ENCODE peak calls at places on chromosomes 16 and 17, in six cellular contexts. M, U, Q, B, Z and A are unnamed samples. For H3K36me3, the result is how much of the 10 kb centered on the place peaks cover.

GRCh38 chr16:12754824-12755543 is 48.7 kb downstream of the CPPED1 start:
- DNase-seq in M (no peak), B (no peak), Z (no peak), U (no peak), Q (no peak), A (no peak)

GRCh38 chr16:85245307-85246172 is 133.3 kb upstream of the CIBAR2 start:
- DNase-seq in Q (no peak), B (no peak), U (peak), Z (peak), M (peak), A (no peak)

GRCh38 chr16:87432330-87432915 is 40.3 kb downstream of the MAP1LC3B start:
- DNase-seq in B (no peak), Q (no peak), Z (no peak), M (peak), U (no peak), A (no peak)

GRCh38 chr17:77606865-77607210 is 351.7 kb upstream of the TNRC6C start:
- DNase-seq in U (no peak), Z (no peak), M (no peak), Q (no peak), B (no peak), A (no peak)

GRCh38 chr16:15952265-15952711 is 2.9 kb downstream of the ABCC1 start:
- DNase-seq in U (no peak), Q (no peak), B (no peak), Z (no peak), M (no peak), A (no peak)

GRCh38 chr17:79562806-79563141 is 48.1 kb downstream of the RBFOX3 start:
- DNase-seq in Z (no peak), Q (no peak), B (no peak), M (peak), U (no peak), A (no peak)

GRCh38 chr17:33500141-33500540 is 207.0 kb upstream of the ASIC2 start:
- DNase-seq in Z (no peak), Q (no peak), U (no peak), B (no peak), M (no peak), A (no peak)

GRCh38 chr17:41464682-41465081 is 2.5 kb downstream of the KRT32 start:
- DNase-seq in Z (peak), Q (no peak), B (peak), U (peak), M (no peak), A (peak)

GRCh38 chr17:6901086-6901485 is 69.6 kb upstream of the TEKT1 start:
- DNase-seq in M (no peak), Z (no peak), U (no peak), B (no peak), Q (no peak), A (no peak)

GRCh38 chr16:58110590-58111330 is 18.4 kb downstream of the CFAP20 start:
- DNase-seq in Q (no peak), M (no peak), B (no peak), Z (peak), U (peak), A (no peak)

GRCh38 chr17:32529604-32530003 is 42.8 kb downstream of the CDK5R1 start:
- DNase-seq in U (no peak), Z (no peak), B (no peak), M (no peak), Q (no peak), A (no peak)

GRCh38 chr17:40777459-40777858 is 4.9 kb downstream of the KRT27 start:
- DNase-seq in Z (no peak), U (no peak), B (no peak), M (no peak), Q (no peak), A (no peak)

GRCh38 chr16:25692734-25693508 is 1.2 kb downstream of the HS3ST4 start:
- DNase-seq in M (no peak), B (no peak), U (no peak), Z (no peak), Q (no peak), A (no peak)

GRCh38 chr16:81558444-81559175 is 114.0 kb downstream of the CMIP start:
- DNase-seq in U (no peak), Q (no peak), M (peak), Z (peak), B (peak), A (no peak)

GRCh38 chr16:15855704-15856003 is 1.2 kb downstream of the MYH11 start:
- DNase-seq in Q (no peak), Z (no peak), M (no peak), B (no peak), U (no peak), A (no peak)

GRCh38 chr17:46866325-46866724 is 14.9 kb downstream of the WNT9B start:
- DNase-seq in M (no peak), U (no peak), Z (no peak), B (no peak), Q (no peak), A (no peak)

GRCh38 chr17:63629627-63630026 is 7.4 kb downstream of the MAP3K3 start:
- DNase-seq in U (no peak), Q (no peak), Z (no peak), M (no peak), B (peak), A (no peak)

GRCh38 chr16:51818342-51818944 is 667.4 kb upstream of the SALL1 start:
- DNase-seq in U (peak), M (no peak), Z (peak), B (no peak), Q (no peak), A (no peak)

GRCh38 chr16:4805231-4805630 is 2.8 kb upstream of the ROGDI start:
- DNase-seq in Q (peak), Z (no peak), M (no peak), B (no peak), U (no peak), A (no peak)
- H3K36me3 ChIP-seq in Q (under half), Z (half or more), M (under half), B (under half), U (under half), A (under half)

DNA sequence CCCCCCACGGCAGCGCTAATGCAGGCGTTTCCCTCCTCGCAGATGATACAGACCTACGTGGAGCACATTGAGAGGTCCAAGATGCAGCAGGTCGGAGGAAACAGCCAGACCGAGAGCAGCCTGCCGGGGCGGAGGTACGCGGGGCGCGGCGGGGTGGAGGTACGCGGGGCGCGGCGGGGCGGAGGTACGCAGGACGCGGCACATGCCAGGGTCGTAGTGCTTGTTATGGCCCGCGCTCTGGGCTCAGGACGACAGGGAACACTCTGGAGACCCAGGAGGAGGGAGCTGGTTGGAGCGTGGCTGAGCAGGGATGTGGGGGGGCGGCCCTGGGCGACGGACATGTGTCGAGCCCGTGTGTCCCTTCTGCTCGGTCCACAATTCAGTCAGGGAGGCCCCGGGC is 23.4 kb downstream of the MAPK8IP3 start:
- DNase-seq in U (no peak), Z (no peak), B (no peak), M (no peak), Q (no peak), A (no peak)
- H3K36me3 ChIP-seq in U (under half), Z (half or more), B (under half), M (under half), Q (under half), A (under half)

GRCh38 chr17:80825471-80826345 is 165.9 kb upstream of the CHMP6 start:
- DNase-seq in U (no peak), Q (peak), M (no peak), Z (no peak), B (no peak), A (no peak)
- H3K36me3 ChIP-seq in U (under half), Q (under half), M (under half), Z (half or more), B (under half), A (under half)

GRCh38 chr16:13938480-13938879 is 18.5 kb downstream of the ERCC4 start:
- DNase-seq in M (no peak), B (no peak), U (no peak), Q (no peak), Z (no peak), A (no peak)
- H3K36me3 ChIP-seq in M (under half), B (under half), U (under half), Q (under half), Z (under half), A (under half)

GRCh38 chr17:2379489-2380224 is 21.2 kb downstream of the MNT start:
- DNase-seq in M (no peak), B (no peak), U (no peak), Q (no peak), Z (no peak), A (no peak)
- H3K36me3 ChIP-seq in M (under half), B (under half), U (under half), Q (under half), Z (half or more), A (under half)

GRCh38 chr17:81182596-81182995 is 16.6 kb upstream of the AATK start:
- DNase-seq in Q (no peak), M (no peak), Z (no peak), B (no peak), U (no peak), A (no peak)
- H3K36me3 ChIP-seq in Q (under half), M (under half), Z (under half), B (under half), U (under half), A (under half)

DNA sequence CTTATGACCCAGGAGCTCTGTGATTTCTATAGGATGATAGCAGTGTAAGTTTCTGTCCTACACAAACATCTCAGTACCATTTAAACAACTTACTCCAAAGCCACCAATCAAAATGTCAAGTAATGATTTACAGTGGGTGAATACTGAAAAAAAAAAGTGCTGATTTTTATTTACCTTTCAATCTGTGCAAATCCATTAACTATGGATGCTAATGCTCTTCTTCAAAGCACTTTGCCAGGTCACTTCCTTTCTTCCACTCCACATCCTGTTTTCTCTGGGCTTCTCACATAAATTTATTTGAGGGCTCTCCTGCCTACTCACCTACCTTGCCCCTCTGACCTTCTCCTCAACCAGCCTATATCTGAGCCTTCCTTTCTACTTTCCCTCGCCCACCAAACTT is 101.6 kb downstream of the SKAP1 start:
- DNase-seq in Z (no peak), M (no peak), B (no peak), Q (no peak), U (no peak), A (no peak)
- H3K36me3 ChIP-seq in Z (under half), M (under half), B (under half), Q (under half), U (under half), A (under half)

GRCh38 chr16:2967211-2967631 is 1.9 kb upstream of the PAQR4 start:
- DNase-seq in Q (peak), U (no peak), Z (no peak), M (no peak), B (no peak), A (no peak)
- H3K36me3 ChIP-seq in Q (under half), U (under half), Z (under half), M (under half), B (under half), A (under half)

GRCh38 chr17:50139185-50139783 is 9.3 kb upstream of the SAMD14 start:
- DNase-seq in M (no peak), B (no peak), U (no peak), Z (no peak), Q (no peak), A (no peak)

GRCh38 chr17:50136096-50136687 is 6.2 kb upstream of the SAMD14 start:
- DNase-seq in B (no peak), M (no peak), Z (no peak), Q (no peak), U (no peak), A (no peak)

GRCh38 chr17:50135316-50136095 is 5.5 kb upstream of the SAMD14 start:
- DNase-seq in Q (no peak), B (peak), U (no peak), M (no peak), Z (no peak), A (no peak)

GRCh38 chr17:50134206-50135110 is 4.5 kb upstream of the SAMD14 start:
- DNase-seq in U (no peak), B (no peak), Z (no peak), M (no peak), Q (no peak), A (no peak)

DNA sequence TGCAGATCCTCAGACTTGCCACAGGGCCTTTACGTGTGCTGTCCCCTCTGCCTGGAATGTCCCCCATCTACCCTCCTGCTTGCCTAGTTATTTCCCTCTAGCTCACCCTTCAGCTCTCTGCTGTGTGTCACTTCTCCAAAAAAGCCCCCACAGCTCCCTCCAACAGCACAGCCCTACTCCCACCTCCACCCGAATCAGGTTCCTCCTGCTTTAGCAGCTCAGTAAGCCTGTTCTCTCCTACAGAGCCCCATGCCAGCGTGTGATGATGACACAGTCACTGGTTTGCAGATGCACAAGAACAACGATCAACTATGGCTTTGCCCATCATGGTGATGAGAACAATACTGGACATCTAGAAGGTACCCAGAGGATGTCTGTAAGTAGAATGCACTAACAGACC is 7.1 kb upstream of the SAMD14 start:
- DNase-seq in U (no peak), Z (no peak), Q (no peak), B (no peak), M (no peak), A (no peak)
- H3K36me3 ChIP-seq in U (under half), Z (half or more), Q (under half), B (under half), M (under half), A (under half)